ENCODE peak calls at places on chromosomes 11 and 22, in seven cellular contexts. One of them, this sample, is unnamed. For H3K36me3, the result is how much of the 10 kb centered on the place peaks cover.

GRCh38 chr11:60349990-60350389 is 22.9 kb downstream of the MS4A6E start:
- DNase-seq in lower lobe of right lung: no peak
- DNase-seq in CD4-positive, alpha-beta memory T cell: no peak
- DNase-seq in effector memory CD4-positive, alpha-beta T cell: no peak
- DNase-seq in right atrium auricular region: no peak
- DNase-seq in cardiac muscle cell: no peak
- DNase-seq in Panc1: no peak
- DNase-seq in this sample: no peak

GRCh38 chr11:66471142-66471541 is 4.4 kb downstream of the PELI3 start:
- DNase-seq in lower lobe of right lung: no peak
- DNase-seq in CD4-positive, alpha-beta memory T cell: no peak
- DNase-seq in effector memory CD4-positive, alpha-beta T cell: no peak
- DNase-seq in right atrium auricular region: no peak
- DNase-seq in cardiac muscle cell: no peak
- DNase-seq in Panc1: no peak
- DNase-seq in this sample: no peak

GRCh38 chr11:131910491-131911387 is 540.3 kb downstream of the NTM start:
- DNase-seq in lower lobe of right lung: no peak
- DNase-seq in CD4-positive, alpha-beta memory T cell: no peak
- DNase-seq in effector memory CD4-positive, alpha-beta T cell: no peak
- DNase-seq in right atrium auricular region: no peak
- DNase-seq in cardiac muscle cell: peak
- DNase-seq in Panc1: no peak
- DNase-seq in this sample: no peak

GRCh38 chr11:116412118-116412889 is 360.5 kb downstream of the BUD13 start:
- DNase-seq in lower lobe of right lung: no peak
- DNase-seq in CD4-positive, alpha-beta memory T cell: no peak
- DNase-seq in effector memory CD4-positive, alpha-beta T cell: no peak
- DNase-seq in right atrium auricular region: no peak
- DNase-seq in cardiac muscle cell: no peak
- DNase-seq in Panc1: no peak
- DNase-seq in this sample: no peak

GRCh38 chr11:45815747-45816146 is 10.8 kb downstream of the SLC35C1 start:
- DNase-seq in lower lobe of right lung: no peak
- DNase-seq in CD4-positive, alpha-beta memory T cell: no peak
- DNase-seq in effector memory CD4-positive, alpha-beta T cell: no peak
- DNase-seq in right atrium auricular region: no peak
- DNase-seq in cardiac muscle cell: peak
- DNase-seq in Panc1: no peak
- DNase-seq in this sample: no peak

GRCh38 chr11:35337136-35337918 is 82.0 kb downstream of the SLC1A2 start:
- DNase-seq in lower lobe of right lung: no peak
- DNase-seq in CD4-positive, alpha-beta memory T cell: no peak
- DNase-seq in effector memory CD4-positive, alpha-beta T cell: no peak
- DNase-seq in right atrium auricular region: no peak
- DNase-seq in cardiac muscle cell: peak
- DNase-seq in Panc1: peak
- DNase-seq in this sample: no peak

GRCh38 chr22:29481265-29482000 is 1.4 kb downstream of the NEFH start:
- DNase-seq in lower lobe of right lung: no peak
- DNase-seq in CD4-positive, alpha-beta memory T cell: no peak
- DNase-seq in effector memory CD4-positive, alpha-beta T cell: no peak
- DNase-seq in right atrium auricular region: no peak
- DNase-seq in cardiac muscle cell: peak
- DNase-seq in Panc1: no peak
- DNase-seq in this sample: no peak

GRCh38 chr11:112961751-112962747 is 829 bp downstream of the NCAM1 start:
- DNase-seq in lower lobe of right lung: peak
- DNase-seq in CD4-positive, alpha-beta memory T cell: no peak
- DNase-seq in effector memory CD4-positive, alpha-beta T cell: no peak
- DNase-seq in right atrium auricular region: no peak
- DNase-seq in cardiac muscle cell: peak
- DNase-seq in Panc1: no peak
- DNase-seq in this sample: no peak

GRCh38 chr11:19972091-19972490 is 188.2 kb downstream of the DBX1 start:
- DNase-seq in lower lobe of right lung: no peak
- DNase-seq in CD4-positive, alpha-beta memory T cell: no peak
- DNase-seq in effector memory CD4-positive, alpha-beta T cell: no peak
- DNase-seq in right atrium auricular region: no peak
- DNase-seq in cardiac muscle cell: no peak
- DNase-seq in Panc1: no peak
- DNase-seq in this sample: no peak

DNA sequence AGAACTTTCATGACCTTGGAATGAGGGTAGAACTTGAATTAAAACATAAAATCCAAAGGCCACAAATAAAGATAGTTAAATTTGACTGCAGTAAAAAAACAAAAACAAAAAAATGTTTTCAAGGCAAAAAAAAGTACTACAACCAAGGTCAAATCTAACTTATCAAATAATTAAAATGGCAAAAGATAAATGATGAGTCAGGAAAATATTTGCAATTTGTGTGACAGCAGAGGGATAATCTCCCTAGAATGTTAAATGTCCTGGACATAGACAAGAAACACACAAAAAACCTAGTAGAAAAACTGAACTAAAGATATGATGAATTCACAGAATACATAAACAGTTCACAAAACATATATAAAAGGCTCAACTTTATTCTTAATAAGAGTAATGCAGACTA is 110.2 kb upstream of the TEAD1 start:
- DNase-seq in lower lobe of right lung: no peak
- DNase-seq in CD4-positive, alpha-beta memory T cell: no peak
- DNase-seq in effector memory CD4-positive, alpha-beta T cell: no peak
- DNase-seq in right atrium auricular region: no peak
- DNase-seq in cardiac muscle cell: no peak
- DNase-seq in Panc1: no peak
- DNase-seq in this sample: no peak
- H3K36me3 ChIP-seq in lower lobe of right lung: under half
- H3K36me3 ChIP-seq in CD4-positive, alpha-beta memory T cell: under half
- H3K36me3 ChIP-seq in effector memory CD4-positive, alpha-beta T cell: under half
- H3K36me3 ChIP-seq in right atrium auricular region: under half
- H3K36me3 ChIP-seq in cardiac muscle cell: under half
- H3K36me3 ChIP-seq in Panc1: under half
- H3K36me3 ChIP-seq in this sample: under half

GRCh38 chr22:35334010-35334409 is 34.3 kb downstream of the TOM1 start:
- DNase-seq in lower lobe of right lung: no peak
- DNase-seq in CD4-positive, alpha-beta memory T cell: no peak
- DNase-seq in effector memory CD4-positive, alpha-beta T cell: no peak
- DNase-seq in right atrium auricular region: no peak
- DNase-seq in cardiac muscle cell: no peak
- DNase-seq in Panc1: no peak
- DNase-seq in this sample: no peak
- H3K36me3 ChIP-seq in lower lobe of right lung: half or more
- H3K36me3 ChIP-seq in CD4-positive, alpha-beta memory T cell: half or more
- H3K36me3 ChIP-seq in effector memory CD4-positive, alpha-beta T cell: under half
- H3K36me3 ChIP-seq in right atrium auricular region: half or more
- H3K36me3 ChIP-seq in cardiac muscle cell: under half
- H3K36me3 ChIP-seq in Panc1: under half
- H3K36me3 ChIP-seq in this sample: under half

GRCh38 chr11:10771457-10771856 is 20.4 kb downstream of the CTR9 start:
- DNase-seq in lower lobe of right lung: no peak
- DNase-seq in CD4-positive, alpha-beta memory T cell: no peak
- DNase-seq in effector memory CD4-positive, alpha-beta T cell: no peak
- DNase-seq in right atrium auricular region: no peak
- DNase-seq in cardiac muscle cell: no peak
- DNase-seq in Panc1: no peak
- DNase-seq in this sample: no peak

GRCh38 chr11:10770626-10771254 is 19.7 kb downstream of the CTR9 start:
- DNase-seq in lower lobe of right lung: no peak
- DNase-seq in CD4-positive, alpha-beta memory T cell: peak
- DNase-seq in effector memory CD4-positive, alpha-beta T cell: no peak
- DNase-seq in right atrium auricular region: no peak
- DNase-seq in cardiac muscle cell: peak
- DNase-seq in Panc1: peak
- DNase-seq in this sample: no peak
- H3K36me3 ChIP-seq in lower lobe of right lung: under half
- H3K36me3 ChIP-seq in CD4-positive, alpha-beta memory T cell: half or more
- H3K36me3 ChIP-seq in effector memory CD4-positive, alpha-beta T cell: half or more
- H3K36me3 ChIP-seq in right atrium auricular region: under half
- H3K36me3 ChIP-seq in cardiac muscle cell: half or more
- H3K36me3 ChIP-seq in Panc1: under half
- H3K36me3 ChIP-seq in this sample: under half

GRCh38 chr22:37293172-37293571 is 10.9 kb downstream of the CYTH4 start:
- DNase-seq in lower lobe of right lung: no peak
- DNase-seq in CD4-positive, alpha-beta memory T cell: no peak
- DNase-seq in effector memory CD4-positive, alpha-beta T cell: no peak
- DNase-seq in right atrium auricular region: no peak
- DNase-seq in cardiac muscle cell: no peak
- DNase-seq in Panc1: no peak
- DNase-seq in this sample: no peak

GRCh38 chr22:37292641-37293040 is 10.3 kb downstream of the CYTH4 start:
- DNase-seq in lower lobe of right lung: no peak
- DNase-seq in CD4-positive, alpha-beta memory T cell: no peak
- DNase-seq in effector memory CD4-positive, alpha-beta T cell: no peak
- DNase-seq in right atrium auricular region: no peak
- DNase-seq in cardiac muscle cell: no peak
- DNase-seq in Panc1: no peak
- DNase-seq in this sample: no peak

GRCh38 chr22:37294747-37295146 is 12.4 kb downstream of the CYTH4 start:
- DNase-seq in lower lobe of right lung: no peak
- DNase-seq in CD4-positive, alpha-beta memory T cell: no peak
- DNase-seq in effector memory CD4-positive, alpha-beta T cell: no peak
- DNase-seq in right atrium auricular region: no peak
- DNase-seq in cardiac muscle cell: no peak
- DNase-seq in Panc1: no peak
- DNase-seq in this sample: no peak

GRCh38 chr22:37295946-37296345 is 13.6 kb downstream of the CYTH4 start:
- DNase-seq in lower lobe of right lung: no peak
- DNase-seq in CD4-positive, alpha-beta memory T cell: no peak
- DNase-seq in effector memory CD4-positive, alpha-beta T cell: no peak
- DNase-seq in right atrium auricular region: no peak
- DNase-seq in cardiac muscle cell: no peak
- DNase-seq in Panc1: no peak
- DNase-seq in this sample: no peak

DNA sequence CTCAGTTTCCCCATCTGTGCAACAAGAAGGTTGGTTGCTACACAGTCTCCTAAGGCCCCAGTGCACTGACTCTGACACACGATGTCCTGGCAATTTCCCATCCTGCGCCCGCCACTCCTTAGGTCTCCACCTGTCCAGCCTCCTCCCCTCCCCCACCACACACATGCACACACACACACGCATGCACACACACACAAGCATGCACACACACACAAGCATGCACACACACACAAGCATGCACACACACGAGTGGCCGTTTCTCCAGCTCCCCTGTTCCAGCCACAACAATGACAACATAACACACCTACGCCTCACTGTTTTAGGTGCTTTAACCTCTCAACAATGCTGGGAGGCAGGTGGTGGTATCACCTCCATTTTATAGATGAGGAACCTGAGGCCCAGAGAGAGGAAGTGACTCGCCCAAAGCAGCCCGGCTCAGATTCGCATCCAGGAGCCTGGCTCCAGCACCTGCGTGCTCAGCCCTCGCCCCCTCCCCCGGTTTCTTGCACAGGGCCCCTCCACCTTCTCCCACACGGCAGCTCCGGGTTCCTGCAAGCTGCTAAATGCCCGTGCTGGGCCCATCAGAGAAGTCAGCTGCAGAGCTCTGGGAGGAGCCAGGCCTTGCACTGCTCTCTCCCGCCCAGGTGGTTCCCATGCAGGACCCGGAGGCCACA is 13.0 kb downstream of the CYTH4 start:
- DNase-seq in lower lobe of right lung: no peak
- DNase-seq in CD4-positive, alpha-beta memory T cell: no peak
- DNase-seq in effector memory CD4-positive, alpha-beta T cell: no peak
- DNase-seq in right atrium auricular region: no peak
- DNase-seq in cardiac muscle cell: no peak
- DNase-seq in Panc1: no peak
- DNase-seq in this sample: no peak
- H3K36me3 ChIP-seq in lower lobe of right lung: under half
- H3K36me3 ChIP-seq in CD4-positive, alpha-beta memory T cell: half or more
- H3K36me3 ChIP-seq in effector memory CD4-positive, alpha-beta T cell: half or more
- H3K36me3 ChIP-seq in right atrium auricular region: under half
- H3K36me3 ChIP-seq in cardiac muscle cell: under half
- H3K36me3 ChIP-seq in Panc1: under half
- H3K36me3 ChIP-seq in this sample: under half

GRCh38 chr22:23357028-23357427 is 176.7 kb downstream of the BCR start:
- DNase-seq in lower lobe of right lung: no peak
- DNase-seq in CD4-positive, alpha-beta memory T cell: no peak
- DNase-seq in effector memory CD4-positive, alpha-beta T cell: no peak
- DNase-seq in right atrium auricular region: no peak
- DNase-seq in cardiac muscle cell: no peak
- DNase-seq in Panc1: no peak
- DNase-seq in this sample: no peak
- H3K36me3 ChIP-seq in lower lobe of right lung: under half
- H3K36me3 ChIP-seq in CD4-positive, alpha-beta memory T cell: under half
- H3K36me3 ChIP-seq in effector memory CD4-positive, alpha-beta T cell: under half
- H3K36me3 ChIP-seq in right atrium auricular region: under half
- H3K36me3 ChIP-seq in cardiac muscle cell: under half
- H3K36me3 ChIP-seq in Panc1: under half
- H3K36me3 ChIP-seq in this sample: under half

GRCh38 chr11:74081428-74081827 is 72.5 kb upstream of the UCP3 start:
- DNase-seq in lower lobe of right lung: no peak
- DNase-seq in CD4-positive, alpha-beta memory T cell: no peak
- DNase-seq in effector memory CD4-positive, alpha-beta T cell: no peak
- DNase-seq in right atrium auricular region: no peak
- DNase-seq in cardiac muscle cell: no peak
- DNase-seq in Panc1: no peak
- DNase-seq in this sample: no peak

GRCh38 chr11:74085542-74085892 is 76.6 kb upstream of the UCP3 start:
- DNase-seq in lower lobe of right lung: no peak
- DNase-seq in CD4-positive, alpha-beta memory T cell: no peak
- DNase-seq in effector memory CD4-positive, alpha-beta T cell: no peak
- DNase-seq in right atrium auricular region: no peak
- DNase-seq in cardiac muscle cell: no peak
- DNase-seq in Panc1: no peak
- DNase-seq in this sample: no peak

GRCh38 chr11:74090701-74091100 is 80.1 kb downstream of the C2CD3 start:
- DNase-seq in lower lobe of right lung: no peak
- DNase-seq in CD4-positive, alpha-beta memory T cell: peak
- DNase-seq in effector memory CD4-positive, alpha-beta T cell: no peak
- DNase-seq in right atrium auricular region: no peak
- DNase-seq in cardiac muscle cell: peak
- DNase-seq in Panc1: no peak
- DNase-seq in this sample: no peak

GRCh38 chr11:74084796-74085541 is 76.1 kb upstream of the UCP3 start:
- DNase-seq in lower lobe of right lung: no peak
- DNase-seq in CD4-positive, alpha-beta memory T cell: no peak
- DNase-seq in effector memory CD4-positive, alpha-beta T cell: no peak
- DNase-seq in right atrium auricular region: no peak
- DNase-seq in cardiac muscle cell: peak
- DNase-seq in Panc1: no peak
- DNase-seq in this sample: no peak

GRCh38 chr11:74086242-74086884 is 77.5 kb upstream of the UCP3 start:
- DNase-seq in lower lobe of right lung: no peak
- DNase-seq in CD4-positive, alpha-beta memory T cell: peak
- DNase-seq in effector memory CD4-positive, alpha-beta T cell: no peak
- DNase-seq in right atrium auricular region: no peak
- DNase-seq in cardiac muscle cell: no peak
- DNase-seq in Panc1: no peak
- DNase-seq in this sample: no peak
- H3K36me3 ChIP-seq in lower lobe of right lung: half or more
- H3K36me3 ChIP-seq in CD4-positive, alpha-beta memory T cell: under half
- H3K36me3 ChIP-seq in effector memory CD4-positive, alpha-beta T cell: under half
- H3K36me3 ChIP-seq in right atrium auricular region: under half
- H3K36me3 ChIP-seq in cardiac muscle cell: under half
- H3K36me3 ChIP-seq in Panc1: under half
- H3K36me3 ChIP-seq in this sample: under half